ENCODE peak calls at places on chromosomes 3 and 15, in six cellular contexts. C, D, U, A, T and N are unnamed samples.

GRCh38 chr3:129688310-129688895 is 81.9 kb upstream of the PLXND1 start:
- DNase-seq in C (peak; percentile 69), D (no peak), U (peak; percentile 86), A (peak; percentile 28), T (no peak), N (peak; percentile 75)

GRCh38 chr3:71219744-71220638 is 363.5 kb downstream of the FOXP1 start:
- DNase-seq in C (no peak), D (no peak), U (peak; percentile 59), A (no peak), T (no peak), N (no peak)

GRCh38 chr15:83198476-83198875 is 9.1 kb downstream of the HDGFL3 start:
- DNase-seq in C (no peak), D (no peak), U (no peak), A (no peak), T (no peak), N (no peak)

GRCh38 chr3:67437090-67437489 is 217.3 kb downstream of the SUCLG2 start:
- DNase-seq in C (peak; percentile 27), D (no peak), U (no peak), A (no peak), T (no peak), N (no peak)

GRCh38 chr3:30098206-30098605 is 508.2 kb upstream of the TGFBR2 start:
- DNase-seq in C (peak; percentile 27), D (no peak), U (no peak), A (no peak), T (no peak), N (no peak)

GRCh38 chr3:4261411-4261810 is 41.8 kb upstream of the SETMAR start:
- DNase-seq in C (no peak), D (no peak), U (no peak), A (no peak), T (no peak), N (no peak)

GRCh38 chr3:116176974-116177555 is 268.2 kb downstream of the LSAMP start:
- DNase-seq in C (no peak), D (no peak), U (no peak), A (no peak), T (no peak), N (no peak)

GRCh38 chr3:13229291-13229949 is 156.2 kb upstream of the IQSEC1 start:
- DNase-seq in C (peak; percentile 7), D (no peak), U (peak; percentile 88), A (no peak), T (no peak), N (no peak)

GRCh38 chr3:70990723-70991122 is 592.8 kb downstream of the FOXP1 start:
- DNase-seq in C (peak; percentile 58), D (no peak), U (no peak), A (no peak), T (no peak), N (no peak)

GRCh38 chr15:95291878-95292472 is 1038.5 kb upstream of the NR2F2 start:
- DNase-seq in C (peak; percentile 70), D (no peak), U (no peak), A (no peak), T (no peak), N (no peak)

GRCh38 chr3:126752303-126753190 is 48.5 kb downstream of the CHCHD6 start:
- DNase-seq in C (peak; percentile 83), D (peak; percentile 38), U (peak; percentile 98), A (peak; percentile 69), T (peak; percentile 87), N (peak; percentile 75)

GRCh38 chr3:4812509-4812908 is 166.7 kb upstream of the BHLHE40 start:
- DNase-seq in C (no peak), D (no peak), U (no peak), A (no peak), T (no peak), N (no peak)

GRCh38 chr3:194140520-194141414 is 4.8 kb downstream of the HES1 start:
- DNase-seq in C (peak; percentile 66), D (no peak), U (peak; percentile 95), A (peak; percentile 63), T (peak; percentile 85), N (peak; percentile 67)

GRCh38 chr15:44087578-44088190 is 107.4 kb downstream of the FRMD5 start:
- DNase-seq in C (peak; percentile 95), D (peak; percentile 62), U (no peak), A (no peak), T (no peak), N (no peak)

GRCh38 chr3:65951836-65952505 is 86.7 kb downstream of the MAGI1 start:
- DNase-seq in C (no peak), D (no peak), U (no peak), A (no peak), T (no peak), N (no peak)

GRCh38 chr3:13064469-13064868 is 8.8 kb downstream of the IQSEC1 start:
- DNase-seq in C (no peak), D (no peak), U (no peak), A (no peak), T (no peak), N (no peak)

GRCh38 chr15:72785452-72786243 is 2.1 kb upstream of the ADPGK start:
- DNase-seq in C (peak; percentile 10), D (no peak), U (peak; percentile 66), A (no peak), T (no peak), N (no peak)

GRCh38 chr15:42364529-42364928 is 5.2 kb downstream of the CAPN3 start:
- DNase-seq in C (no peak), D (no peak), U (no peak), A (peak; percentile 27), T (no peak), N (no peak)

GRCh38 chr3:9976736-9977709 is 9.6 kb downstream of the EMC3 start:
- DNase-seq in C (peak; percentile 99), D (peak; percentile 79), U (no peak), A (peak; percentile 42), T (peak; percentile 76), N (no peak)

GRCh38 chr3:186849392-186849975 is 7.0 kb downstream of the ADIPOQ start:
- DNase-seq in C (peak; percentile 59), D (no peak), U (peak; percentile 31), A (no peak), T (no peak), N (no peak)

GRCh38 chr3:150519026-150519425 is 27.3 kb downstream of the SERP1 start:
- DNase-seq in C (no peak), D (no peak), U (no peak), A (peak; percentile 62), T (no peak), N (no peak)

GRCh38 chr15:49876401-49877038 is 242.5 kb downstream of the ATP8B4 start:
- DNase-seq in C (no peak), D (no peak), U (peak; percentile 88), A (no peak), T (no peak), N (no peak)

GRCh38 chr3:115922681-115923347 is 299.5 kb downstream of the GAP43 start:
- DNase-seq in C (peak; percentile 33), D (peak; percentile 22), U (peak; percentile 84), A (no peak), T (no peak), N (no peak)

GRCh38 chr3:191563722-191564121 is 102.8 kb downstream of the PYDC2 start:
- DNase-seq in C (no peak), D (no peak), U (no peak), A (no peak), T (no peak), N (no peak)

GRCh38 chr3:79140718-79141117 is 627.1 kb downstream of the ROBO1 start:
- DNase-seq in C (peak; percentile 94), D (no peak), U (no peak), A (no peak), T (no peak), N (no peak)

GRCh38 chr3:135325096-135325495 is 530.0 kb downstream of the EPHB1 start:
- DNase-seq in C (no peak), D (no peak), U (no peak), A (no peak), T (no peak), N (no peak)

GRCh38 chr3:139710212-139710611 is 32.4 kb upstream of the NMNAT3 start:
- DNase-seq in C (no peak), D (no peak), U (no peak), A (no peak), T (no peak), N (no peak)

GRCh38 chr3:65548848-65549625 is 489.7 kb downstream of the MAGI1 start:
- DNase-seq in C (no peak), D (no peak), U (peak; percentile 78), A (peak; percentile 18), T (no peak), N (peak; percentile 60)

GRCh38 chr3:33505027-33505426 is 64.8 kb upstream of the UBP1 start:
- DNase-seq in C (no peak), D (no peak), U (no peak), A (no peak), T (no peak), N (no peak)

GRCh38 chr3:29949131-29949530 is 657.3 kb upstream of the TGFBR2 start:
- DNase-seq in C (peak; percentile 55), D (no peak), U (no peak), A (no peak), T (no peak), N (no peak)

GRCh38 chr3:186417791-186418190 is 55.8 kb upstream of the DGKG start:
- DNase-seq in C (peak; percentile 92), D (peak; percentile 26), U (no peak), A (no peak), T (no peak), N (no peak)

GRCh38 chr3:134941820-134942219 is 146.8 kb downstream of the EPHB1 start:
- DNase-seq in C (no peak), D (no peak), U (no peak), A (no peak), T (no peak), N (no peak)

GRCh38 chr3:43327184-43327950 is 41.0 kb downstream of the SNRK start:
- DNase-seq in C (peak; percentile 42), D (no peak), U (no peak), A (no peak), T (no peak), N (no peak)

DNA sequence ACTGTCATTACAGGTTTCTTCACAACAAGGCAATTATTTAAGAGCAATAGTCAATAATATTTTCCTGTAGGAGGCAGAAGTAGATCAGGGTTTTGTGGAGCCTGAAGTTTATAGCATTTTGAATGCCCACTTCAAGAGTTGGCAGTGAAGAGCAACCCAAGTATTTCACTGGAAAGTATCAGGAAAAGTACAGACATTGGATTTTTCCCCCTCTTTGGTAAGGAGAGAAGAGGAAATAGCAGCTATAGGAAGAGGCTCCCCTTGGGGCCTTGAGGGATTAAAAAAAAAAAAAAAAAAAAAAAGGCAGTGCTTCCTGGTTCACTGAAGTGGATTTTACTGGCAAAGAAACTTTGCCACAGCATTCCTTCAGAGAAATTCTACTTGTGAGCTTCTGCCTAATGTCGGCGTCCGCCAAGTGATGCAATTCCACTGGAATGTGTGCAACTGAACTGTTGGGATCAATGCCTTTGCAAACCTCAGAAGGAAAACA is 5.7 kb upstream of the CNTN6 start:
- DNase-seq in C (peak; percentile 84), D (no peak), U (no peak), A (no peak), T (peak; percentile 74), N (peak; percentile 26)
- TF ChIP-seq CTCF in C (peak; percentile 25), D (no peak), U (peak; percentile 65), A (no peak), T (peak; percentile 37), N (no peak)

GRCh38 chr3:141337523-141337854 is 30.8 kb upstream of the ZBTB38 start:
- DNase-seq in C (no peak), D (no peak), U (no peak), A (no peak), T (no peak), N (no peak)
- TF ChIP-seq CTCF in C (no peak), D (no peak), U (no peak), A (no peak), T (no peak), N (no peak)

GRCh38 chr3:152229692-152230091 is 39.0 kb upstream of the MBNL1 start:
- DNase-seq in C (no peak), D (no peak), U (no peak), A (no peak), T (no peak), N (no peak)
- TF ChIP-seq CTCF in C (no peak), D (no peak), U (no peak), A (no peak), T (no peak), N (no peak)

GRCh38 chr15:66789029-66790025 is 87.3 kb downstream of the SMAD6 start:
- DNase-seq in C (peak; percentile 74), D (peak; percentile 66), U (peak; percentile 87), A (no peak), T (peak; percentile 70), N (no peak)
- TF ChIP-seq CTCF in C (peak; percentile 76), D (peak; percentile 69), U (peak; percentile 77), A (no peak), T (peak; percentile 59), N (no peak)